ENCODE peak calls at places on chromosome 13, in seven cellular contexts. X is progenitor cell of endocrine pancreas; P is activated CD4-positive, alpha-beta T cell treated with anti-CD3 and anti-CD28 coated beads, Interleukin-2, amount 50 U/mL, for 4 hours; F is activated gamma-delta T cell treated with Interleukin-2 at 50 U/mL for 16 hours; D is IMR-90; O is cerebellar nuclear complex; K is stimulated activated CD8-positive, alpha-beta memory T cell treated with anti-CD3 and anti-CD28 coated beads, Interleukin-7, amount 100 ng/mL, for 1 hour. T is an unnamed sample.

GRCh38 chr13:21749410-21749809 is 78.5 kb downstream of the FGF9 start:
- DNase-seq in X (no peak), P (no peak), F (no peak), D (peak; percentile 94), O (no peak), K (no peak), T (no peak)

GRCh38 chr13:41707192-41707858 is 250.0 kb downstream of the RGCC start:
- DNase-seq in X (no peak), P (no peak), F (no peak), D (no peak), O (no peak), K (no peak), T (no peak)

GRCh38 chr13:96982672-96983071 is 11.6 kb downstream of the OXGR1 start:
- DNase-seq in X (no peak), P (no peak), F (no peak), D (no peak), O (no peak), K (no peak), T (no peak)

GRCh38 chr13:44172411-44172810 is 201.2 kb upstream of the SERP2 start:
- DNase-seq in X (no peak), P (no peak), F (no peak), D (no peak), O (no peak), K (no peak), T (no peak)

GRCh38 chr13:83327091-83327490 is 555.2 kb downstream of the SLITRK1 start:
- DNase-seq in X (no peak), P (no peak), F (no peak), D (no peak), O (no peak), K (no peak), T (no peak)

GRCh38 chr13:91572944-91573535 is 174.6 kb downstream of the GPC5 start:
- DNase-seq in X (no peak), P (no peak), F (no peak), D (peak; percentile 34), O (no peak), K (no peak), T (no peak)

GRCh38 chr13:20709782-20710181 is 6.3 kb downstream of the IL17D start:
- DNase-seq in X (no peak), P (no peak), F (no peak), D (no peak), O (no peak), K (no peak), T (no peak)

GRCh38 chr13:50080158-50080855 is 65.1 kb downstream of the KCNRG start:
- DNase-seq in X (no peak), P (peak; percentile 26), F (peak; percentile 18), D (peak; percentile 52), O (no peak), K (peak; percentile 6), T (no peak)

GRCh38 chr13:97004886-97005285 is 10.6 kb upstream of the OXGR1 start:
- DNase-seq in X (no peak), P (no peak), F (no peak), D (no peak), O (no peak), K (no peak), T (no peak)

GRCh38 chr13:30796132-30796832 is 60.9 kb downstream of the ALOX5AP start:
- DNase-seq in X (no peak), P (no peak), F (no peak), D (peak; percentile 62), O (no peak), K (no peak), T (no peak)

GRCh38 chr13:43805071-43805468 is 18.3 kb upstream of the ENOX1 start:
- DNase-seq in X (no peak), P (no peak), F (no peak), D (peak; percentile 96), O (no peak), K (no peak), T (no peak)

GRCh38 chr13:59424661-59425060 is 739.1 kb downstream of the DIAPH3 start:
- DNase-seq in X (no peak), P (no peak), F (no peak), D (peak; percentile 69), O (no peak), K (no peak), T (no peak)

GRCh38 chr13:25906211-25906661 is 145.6 kb downstream of the SHISA2 start:
- DNase-seq in X (no peak), P (no peak), F (no peak), D (no peak), O (no peak), K (no peak), T (no peak)

T was measured in cortex of kidney.